ENCODE peak calls at places on chromosomes 1 and 21, in nine cellular contexts. One of them, this sample, is unnamed.

GRCh38 chr1:178653091-178653490 is 72.0 kb upstream of the RALGPS2 start:
- DNase-seq in GM10248: no peak
- DNase-seq in activated T-cell treated with anti-CD3 and anti-CD28 coated beads, Interleukin-2, amount 50 U/mL, for 24 hours: no peak
- DNase-seq in ACHN: peak; percentile 5
- DNase-seq in mammary epithelial cell: peak; percentile 70
- DNase-seq in KG1: no peak
- DNase-seq in cardiac muscle cell: no peak
- DNase-seq in activated CD4-positive, alpha-beta T cell treated with anti-CD3 and anti-CD28 coated beads, Interleukin-2, amount 10 ng/mL, durations not matched to agents 7 days and 5 days: no peak
- DNase-seq in stimulated activated CD8-positive, alpha-beta memory T cell treated with anti-CD3 and anti-CD28 coated beads, Interleukin-4, amount 100 ng/mL, for 4 hours: no peak
- DNase-seq in this sample: peak; percentile 91

GRCh38 chr1:37143818-37144217 is 109.5 kb upstream of the GRIK3 start:
- DNase-seq in KG1: no peak
- DNase-seq in cardiac muscle cell: peak; percentile 55
- DNase-seq in GM10248: no peak
- DNase-seq in activated T-cell treated with anti-CD3 and anti-CD28 coated beads, Interleukin-2, amount 50 U/mL, for 24 hours: no peak
- DNase-seq in stimulated activated CD8-positive, alpha-beta memory T cell treated with anti-CD3 and anti-CD28 coated beads, Interleukin-4, amount 100 ng/mL, for 4 hours: no peak
- DNase-seq in ACHN: no peak
- DNase-seq in mammary epithelial cell: no peak
- DNase-seq in activated CD4-positive, alpha-beta T cell treated with anti-CD3 and anti-CD28 coated beads, Interleukin-2, amount 10 ng/mL, durations not matched to agents 7 days and 5 days: no peak
- DNase-seq in this sample: no peak

GRCh38 chr1:152029144-152029936 is 7.5 kb downstream of the S100A11 start:
- DNase-seq in activated T-cell treated with anti-CD3 and anti-CD28 coated beads, Interleukin-2, amount 50 U/mL, for 24 hours: no peak
- DNase-seq in activated CD4-positive, alpha-beta T cell treated with anti-CD3 and anti-CD28 coated beads, Interleukin-2, amount 10 ng/mL, durations not matched to agents 7 days and 5 days: no peak
- DNase-seq in KG1: no peak
- DNase-seq in ACHN: peak; percentile 14
- DNase-seq in GM10248: no peak
- DNase-seq in stimulated activated CD8-positive, alpha-beta memory T cell treated with anti-CD3 and anti-CD28 coated beads, Interleukin-4, amount 100 ng/mL, for 4 hours: no peak
- DNase-seq in cardiac muscle cell: no peak
- DNase-seq in mammary epithelial cell: peak; percentile 77
- DNase-seq in this sample: peak; percentile 68

GRCh38 chr1:173529106-173529505 is 52.0 kb downstream of the PRDX6 start:
- DNase-seq in GM10248: no peak
- DNase-seq in ACHN: no peak
- DNase-seq in cardiac muscle cell: peak; percentile 35
- DNase-seq in activated T-cell treated with anti-CD3 and anti-CD28 coated beads, Interleukin-2, amount 50 U/mL, for 24 hours: no peak
- DNase-seq in activated CD4-positive, alpha-beta T cell treated with anti-CD3 and anti-CD28 coated beads, Interleukin-2, amount 10 ng/mL, durations not matched to agents 7 days and 5 days: no peak
- DNase-seq in stimulated activated CD8-positive, alpha-beta memory T cell treated with anti-CD3 and anti-CD28 coated beads, Interleukin-4, amount 100 ng/mL, for 4 hours: no peak
- DNase-seq in KG1: no peak
- DNase-seq in mammary epithelial cell: no peak
- DNase-seq in this sample: no peak

GRCh38 chr1:30425046-30425445 is 298.3 kb downstream of the MATN1 start:
- DNase-seq in cardiac muscle cell: no peak
- DNase-seq in mammary epithelial cell: peak; percentile 21
- DNase-seq in activated T-cell treated with anti-CD3 and anti-CD28 coated beads, Interleukin-2, amount 50 U/mL, for 24 hours: no peak
- DNase-seq in GM10248: no peak
- DNase-seq in ACHN: no peak
- DNase-seq in KG1: no peak
- DNase-seq in activated CD4-positive, alpha-beta T cell treated with anti-CD3 and anti-CD28 coated beads, Interleukin-2, amount 10 ng/mL, durations not matched to agents 7 days and 5 days: no peak
- DNase-seq in stimulated activated CD8-positive, alpha-beta memory T cell treated with anti-CD3 and anti-CD28 coated beads, Interleukin-4, amount 100 ng/mL, for 4 hours: no peak
- DNase-seq in this sample: peak; percentile 44

GRCh38 chr1:198157847-198158765 is 1.3 kb downstream of the NEK7 start:
- DNase-seq in GM10248: peak; percentile 12
- DNase-seq in KG1: peak; percentile 80
- DNase-seq in mammary epithelial cell: peak; percentile 37
- DNase-seq in activated CD4-positive, alpha-beta T cell treated with anti-CD3 and anti-CD28 coated beads, Interleukin-2, amount 10 ng/mL, durations not matched to agents 7 days and 5 days: peak; percentile 37
- DNase-seq in stimulated activated CD8-positive, alpha-beta memory T cell treated with anti-CD3 and anti-CD28 coated beads, Interleukin-4, amount 100 ng/mL, for 4 hours: no peak
- DNase-seq in cardiac muscle cell: no peak
- DNase-seq in activated T-cell treated with anti-CD3 and anti-CD28 coated beads, Interleukin-2, amount 50 U/mL, for 24 hours: no peak
- DNase-seq in ACHN: peak; percentile 46
- DNase-seq in this sample: peak; percentile 25

GRCh38 chr21:45834026-45834715 is 147.4 kb upstream of the COL6A1 start:
- DNase-seq in activated T-cell treated with anti-CD3 and anti-CD28 coated beads, Interleukin-2, amount 50 U/mL, for 24 hours: peak; percentile 14
- DNase-seq in ACHN: no peak
- DNase-seq in activated CD4-positive, alpha-beta T cell treated with anti-CD3 and anti-CD28 coated beads, Interleukin-2, amount 10 ng/mL, durations not matched to agents 7 days and 5 days: no peak
- DNase-seq in cardiac muscle cell: no peak
- DNase-seq in stimulated activated CD8-positive, alpha-beta memory T cell treated with anti-CD3 and anti-CD28 coated beads, Interleukin-4, amount 100 ng/mL, for 4 hours: no peak
- DNase-seq in mammary epithelial cell: no peak
- DNase-seq in KG1: no peak
- DNase-seq in GM10248: no peak
- DNase-seq in this sample: no peak

GRCh38 chr1:172727956-172728603 is 69.2 kb downstream of the FASLG start:
- DNase-seq in ACHN: peak; percentile 66
- DNase-seq in activated T-cell treated with anti-CD3 and anti-CD28 coated beads, Interleukin-2, amount 50 U/mL, for 24 hours: peak; percentile 55
- DNase-seq in GM10248: peak; percentile 26
- DNase-seq in cardiac muscle cell: no peak
- DNase-seq in stimulated activated CD8-positive, alpha-beta memory T cell treated with anti-CD3 and anti-CD28 coated beads, Interleukin-4, amount 100 ng/mL, for 4 hours: no peak
- DNase-seq in activated CD4-positive, alpha-beta T cell treated with anti-CD3 and anti-CD28 coated beads, Interleukin-2, amount 10 ng/mL, durations not matched to agents 7 days and 5 days: peak; percentile 57
- DNase-seq in KG1: peak; percentile 19
- DNase-seq in mammary epithelial cell: peak; percentile 39
- DNase-seq in this sample: peak; percentile 32

GRCh38 chr21:38802050-38803026 is 3.4 kb upstream of the ETS2 start:
- DNase-seq in stimulated activated CD8-positive, alpha-beta memory T cell treated with anti-CD3 and anti-CD28 coated beads, Interleukin-4, amount 100 ng/mL, for 4 hours: no peak
- DNase-seq in mammary epithelial cell: no peak
- DNase-seq in activated CD4-positive, alpha-beta T cell treated with anti-CD3 and anti-CD28 coated beads, Interleukin-2, amount 10 ng/mL, durations not matched to agents 7 days and 5 days: no peak
- DNase-seq in cardiac muscle cell: no peak
- DNase-seq in KG1: no peak
- DNase-seq in activated T-cell treated with anti-CD3 and anti-CD28 coated beads, Interleukin-2, amount 50 U/mL, for 24 hours: no peak
- DNase-seq in ACHN: no peak
- DNase-seq in GM10248: no peak
- DNase-seq in this sample: peak; percentile 97

GRCh38 chr1:63924600-63924999 is 150.8 kb downstream of the ROR1 start:
- DNase-seq in activated T-cell treated with anti-CD3 and anti-CD28 coated beads, Interleukin-2, amount 50 U/mL, for 24 hours: no peak
- DNase-seq in KG1: no peak
- DNase-seq in GM10248: no peak
- DNase-seq in activated CD4-positive, alpha-beta T cell treated with anti-CD3 and anti-CD28 coated beads, Interleukin-2, amount 10 ng/mL, durations not matched to agents 7 days and 5 days: no peak
- DNase-seq in ACHN: no peak
- DNase-seq in stimulated activated CD8-positive, alpha-beta memory T cell treated with anti-CD3 and anti-CD28 coated beads, Interleukin-4, amount 100 ng/mL, for 4 hours: no peak
- DNase-seq in mammary epithelial cell: no peak
- DNase-seq in cardiac muscle cell: no peak
- DNase-seq in this sample: no peak

GRCh38 chr1:105386489-105386888 is 1636.8 kb downstream of the AMY1C start:
- DNase-seq in activated T-cell treated with anti-CD3 and anti-CD28 coated beads, Interleukin-2, amount 50 U/mL, for 24 hours: no peak
- DNase-seq in mammary epithelial cell: no peak
- DNase-seq in GM10248: no peak
- DNase-seq in ACHN: no peak
- DNase-seq in KG1: no peak
- DNase-seq in stimulated activated CD8-positive, alpha-beta memory T cell treated with anti-CD3 and anti-CD28 coated beads, Interleukin-4, amount 100 ng/mL, for 4 hours: no peak
- DNase-seq in activated CD4-positive, alpha-beta T cell treated with anti-CD3 and anti-CD28 coated beads, Interleukin-2, amount 10 ng/mL, durations not matched to agents 7 days and 5 days: no peak
- DNase-seq in cardiac muscle cell: peak; percentile 64
- DNase-seq in this sample: no peak

GRCh38 chr1:224300346-224300745 is 29.6 kb downstream of the NVL start:
- DNase-seq in KG1: no peak
- DNase-seq in cardiac muscle cell: no peak
- DNase-seq in activated CD4-positive, alpha-beta T cell treated with anti-CD3 and anti-CD28 coated beads, Interleukin-2, amount 10 ng/mL, durations not matched to agents 7 days and 5 days: no peak
- DNase-seq in GM10248: no peak
- DNase-seq in mammary epithelial cell: peak; percentile 82
- DNase-seq in activated T-cell treated with anti-CD3 and anti-CD28 coated beads, Interleukin-2, amount 50 U/mL, for 24 hours: no peak
- DNase-seq in ACHN: peak; percentile 80
- DNase-seq in stimulated activated CD8-positive, alpha-beta memory T cell treated with anti-CD3 and anti-CD28 coated beads, Interleukin-4, amount 100 ng/mL, for 4 hours: no peak
- DNase-seq in this sample: peak; percentile 89

GRCh38 chr1:8571200-8571984 is 246.0 kb downstream of the RERE start:
- DNase-seq in mammary epithelial cell: peak; percentile 24
- DNase-seq in cardiac muscle cell: peak; percentile 45
- DNase-seq in stimulated activated CD8-positive, alpha-beta memory T cell treated with anti-CD3 and anti-CD28 coated beads, Interleukin-4, amount 100 ng/mL, for 4 hours: no peak
- DNase-seq in GM10248: no peak
- DNase-seq in activated CD4-positive, alpha-beta T cell treated with anti-CD3 and anti-CD28 coated beads, Interleukin-2, amount 10 ng/mL, durations not matched to agents 7 days and 5 days: no peak
- DNase-seq in ACHN: peak; percentile 22
- DNase-seq in KG1: no peak
- DNase-seq in activated T-cell treated with anti-CD3 and anti-CD28 coated beads, Interleukin-2, amount 50 U/mL, for 24 hours: no peak
- DNase-seq in this sample: peak; percentile 71

GRCh38 chr1:41874903-41875411 is 43.8 kb downstream of the HIVEP3 start:
- DNase-seq in mammary epithelial cell: no peak
- DNase-seq in GM10248: no peak
- DNase-seq in ACHN: no peak
- DNase-seq in stimulated activated CD8-positive, alpha-beta memory T cell treated with anti-CD3 and anti-CD28 coated beads, Interleukin-4, amount 100 ng/mL, for 4 hours: no peak
- DNase-seq in activated T-cell treated with anti-CD3 and anti-CD28 coated beads, Interleukin-2, amount 50 U/mL, for 24 hours: no peak
- DNase-seq in KG1: no peak
- DNase-seq in cardiac muscle cell: peak; percentile 37
- DNase-seq in activated CD4-positive, alpha-beta T cell treated with anti-CD3 and anti-CD28 coated beads, Interleukin-2, amount 10 ng/mL, durations not matched to agents 7 days and 5 days: no peak
- DNase-seq in this sample: no peak

GRCh38 chr1:71298633-71299032 is 217.8 kb upstream of the ZRANB2 start:
- DNase-seq in ACHN: no peak
- DNase-seq in cardiac muscle cell: no peak
- DNase-seq in GM10248: no peak
- DNase-seq in activated T-cell treated with anti-CD3 and anti-CD28 coated beads, Interleukin-2, amount 50 U/mL, for 24 hours: no peak
- DNase-seq in KG1: no peak
- DNase-seq in stimulated activated CD8-positive, alpha-beta memory T cell treated with anti-CD3 and anti-CD28 coated beads, Interleukin-4, amount 100 ng/mL, for 4 hours: no peak
- DNase-seq in mammary epithelial cell: peak; percentile 21
- DNase-seq in activated CD4-positive, alpha-beta T cell treated with anti-CD3 and anti-CD28 coated beads, Interleukin-2, amount 10 ng/mL, durations not matched to agents 7 days and 5 days: no peak
- DNase-seq in this sample: peak; percentile 59

GRCh38 chr1:204726478-204726877 is 40.9 kb upstream of the LRRN2 start:
- DNase-seq in cardiac muscle cell: no peak
- DNase-seq in ACHN: peak; percentile 96
- DNase-seq in activated T-cell treated with anti-CD3 and anti-CD28 coated beads, Interleukin-2, amount 50 U/mL, for 24 hours: no peak
- DNase-seq in activated CD4-positive, alpha-beta T cell treated with anti-CD3 and anti-CD28 coated beads, Interleukin-2, amount 10 ng/mL, durations not matched to agents 7 days and 5 days: no peak
- DNase-seq in GM10248: no peak
- DNase-seq in mammary epithelial cell: peak; percentile 56
- DNase-seq in stimulated activated CD8-positive, alpha-beta memory T cell treated with anti-CD3 and anti-CD28 coated beads, Interleukin-4, amount 100 ng/mL, for 4 hours: no peak
- DNase-seq in KG1: no peak
- DNase-seq in this sample: peak; percentile 84

GRCh38 chr1:51190996-51191395 is 45.1 kb upstream of the RNF11 start:
- DNase-seq in ACHN: no peak
- DNase-seq in GM10248: no peak
- DNase-seq in activated T-cell treated with anti-CD3 and anti-CD28 coated beads, Interleukin-2, amount 50 U/mL, for 24 hours: no peak
- DNase-seq in stimulated activated CD8-positive, alpha-beta memory T cell treated with anti-CD3 and anti-CD28 coated beads, Interleukin-4, amount 100 ng/mL, for 4 hours: no peak
- DNase-seq in activated CD4-positive, alpha-beta T cell treated with anti-CD3 and anti-CD28 coated beads, Interleukin-2, amount 10 ng/mL, durations not matched to agents 7 days and 5 days: no peak
- DNase-seq in cardiac muscle cell: no peak
- DNase-seq in KG1: no peak
- DNase-seq in mammary epithelial cell: no peak
- DNase-seq in this sample: no peak

GRCh38 chr1:215082532-215083407 is at the start of gene KCNK2:
- DNase-seq in activated CD4-positive, alpha-beta T cell treated with anti-CD3 and anti-CD28 coated beads, Interleukin-2, amount 10 ng/mL, durations not matched to agents 7 days and 5 days: no peak
- DNase-seq in KG1: no peak
- DNase-seq in stimulated activated CD8-positive, alpha-beta memory T cell treated with anti-CD3 and anti-CD28 coated beads, Interleukin-4, amount 100 ng/mL, for 4 hours: no peak
- DNase-seq in GM10248: peak; percentile 16
- DNase-seq in cardiac muscle cell: peak; percentile 37
- DNase-seq in activated T-cell treated with anti-CD3 and anti-CD28 coated beads, Interleukin-2, amount 50 U/mL, for 24 hours: no peak
- DNase-seq in mammary epithelial cell: no peak
- DNase-seq in ACHN: peak; percentile 25
- DNase-seq in this sample: no peak

GRCh38 chr21:30164796-30165195 is 1.8 kb downstream of the CLDN17 start:
- DNase-seq in GM10248: no peak
- DNase-seq in ACHN: no peak
- DNase-seq in stimulated activated CD8-positive, alpha-beta memory T cell treated with anti-CD3 and anti-CD28 coated beads, Interleukin-4, amount 100 ng/mL, for 4 hours: no peak
- DNase-seq in mammary epithelial cell: peak; percentile 78
- DNase-seq in KG1: no peak
- DNase-seq in activated CD4-positive, alpha-beta T cell treated with anti-CD3 and anti-CD28 coated beads, Interleukin-2, amount 10 ng/mL, durations not matched to agents 7 days and 5 days: no peak
- DNase-seq in cardiac muscle cell: no peak
- DNase-seq in activated T-cell treated with anti-CD3 and anti-CD28 coated beads, Interleukin-2, amount 50 U/mL, for 24 hours: no peak
- DNase-seq in this sample: peak; percentile 96

GRCh38 chr1:19981507-19982312 is 2.3 kb upstream of the PLA2G2A start:
- DNase-seq in KG1: no peak
- DNase-seq in activated T-cell treated with anti-CD3 and anti-CD28 coated beads, Interleukin-2, amount 50 U/mL, for 24 hours: no peak
- DNase-seq in stimulated activated CD8-positive, alpha-beta memory T cell treated with anti-CD3 and anti-CD28 coated beads, Interleukin-4, amount 100 ng/mL, for 4 hours: no peak
- DNase-seq in mammary epithelial cell: no peak
- DNase-seq in ACHN: no peak
- DNase-seq in GM10248: peak; percentile 0
- DNase-seq in activated CD4-positive, alpha-beta T cell treated with anti-CD3 and anti-CD28 coated beads, Interleukin-2, amount 10 ng/mL, durations not matched to agents 7 days and 5 days: no peak
- DNase-seq in cardiac muscle cell: no peak
- DNase-seq in this sample: no peak

GRCh38 chr1:1619917-1620361 is 4.6 kb downstream of the MIB2 start:
- DNase-seq in stimulated activated CD8-positive, alpha-beta memory T cell treated with anti-CD3 and anti-CD28 coated beads, Interleukin-4, amount 100 ng/mL, for 4 hours: no peak
- DNase-seq in cardiac muscle cell: no peak
- DNase-seq in KG1: no peak
- DNase-seq in ACHN: no peak
- DNase-seq in activated CD4-positive, alpha-beta T cell treated with anti-CD3 and anti-CD28 coated beads, Interleukin-2, amount 10 ng/mL, durations not matched to agents 7 days and 5 days: no peak
- DNase-seq in GM10248: no peak
- DNase-seq in mammary epithelial cell: no peak
- DNase-seq in activated T-cell treated with anti-CD3 and anti-CD28 coated beads, Interleukin-2, amount 50 U/mL, for 24 hours: no peak
- DNase-seq in this sample: no peak

GRCh38 chr1:242556276-242556675 is 31.8 kb upstream of the PLD5 start:
- DNase-seq in activated T-cell treated with anti-CD3 and anti-CD28 coated beads, Interleukin-2, amount 50 U/mL, for 24 hours: no peak
- DNase-seq in ACHN: no peak
- DNase-seq in GM10248: no peak
- DNase-seq in KG1: no peak
- DNase-seq in cardiac muscle cell: no peak
- DNase-seq in activated CD4-positive, alpha-beta T cell treated with anti-CD3 and anti-CD28 coated beads, Interleukin-2, amount 10 ng/mL, durations not matched to agents 7 days and 5 days: no peak
- DNase-seq in mammary epithelial cell: peak; percentile 66
- DNase-seq in stimulated activated CD8-positive, alpha-beta memory T cell treated with anti-CD3 and anti-CD28 coated beads, Interleukin-4, amount 100 ng/mL, for 4 hours: no peak
- DNase-seq in this sample: peak; percentile 4

GRCh38 chr1:50973875-50974617 is 4.0 kb downstream of the CDKN2C start:
- DNase-seq in ACHN: peak; percentile 47
- DNase-seq in cardiac muscle cell: no peak
- DNase-seq in stimulated activated CD8-positive, alpha-beta memory T cell treated with anti-CD3 and anti-CD28 coated beads, Interleukin-4, amount 100 ng/mL, for 4 hours: no peak
- DNase-seq in activated CD4-positive, alpha-beta T cell treated with anti-CD3 and anti-CD28 coated beads, Interleukin-2, amount 10 ng/mL, durations not matched to agents 7 days and 5 days: no peak
- DNase-seq in GM10248: no peak
- DNase-seq in KG1: no peak
- DNase-seq in mammary epithelial cell: no peak
- DNase-seq in activated T-cell treated with anti-CD3 and anti-CD28 coated beads, Interleukin-2, amount 50 U/mL, for 24 hours: no peak
- DNase-seq in this sample: no peak

GRCh38 chr1:96116707-96117106 is 604.9 kb upstream of the PTBP2 start:
- DNase-seq in ACHN: no peak
- DNase-seq in activated CD4-positive, alpha-beta T cell treated with anti-CD3 and anti-CD28 coated beads, Interleukin-2, amount 10 ng/mL, durations not matched to agents 7 days and 5 days: no peak
- DNase-seq in cardiac muscle cell: no peak
- DNase-seq in mammary epithelial cell: no peak
- DNase-seq in GM10248: no peak
- DNase-seq in KG1: no peak
- DNase-seq in stimulated activated CD8-positive, alpha-beta memory T cell treated with anti-CD3 and anti-CD28 coated beads, Interleukin-4, amount 100 ng/mL, for 4 hours: no peak
- DNase-seq in activated T-cell treated with anti-CD3 and anti-CD28 coated beads, Interleukin-2, amount 50 U/mL, for 24 hours: no peak
- DNase-seq in this sample: no peak

GRCh38 chr1:183144752-183145151 is 41.3 kb upstream of the LAMC2 start:
- DNase-seq in activated T-cell treated with anti-CD3 and anti-CD28 coated beads, Interleukin-2, amount 50 U/mL, for 24 hours: no peak
- DNase-seq in KG1: no peak
- DNase-seq in activated CD4-positive, alpha-beta T cell treated with anti-CD3 and anti-CD28 coated beads, Interleukin-2, amount 10 ng/mL, durations not matched to agents 7 days and 5 days: no peak
- DNase-seq in GM10248: no peak
- DNase-seq in mammary epithelial cell: no peak
- DNase-seq in stimulated activated CD8-positive, alpha-beta memory T cell treated with anti-CD3 and anti-CD28 coated beads, Interleukin-4, amount 100 ng/mL, for 4 hours: no peak
- DNase-seq in cardiac muscle cell: no peak
- DNase-seq in ACHN: no peak
- DNase-seq in this sample: no peak

GRCh38 chr1:231985624-231986023 is 359.0 kb downstream of the DISC1 start:
- DNase-seq in KG1: no peak
- DNase-seq in ACHN: no peak
- DNase-seq in activated T-cell treated with anti-CD3 and anti-CD28 coated beads, Interleukin-2, amount 50 U/mL, for 24 hours: no peak
- DNase-seq in cardiac muscle cell: no peak
- DNase-seq in GM10248: no peak
- DNase-seq in stimulated activated CD8-positive, alpha-beta memory T cell treated with anti-CD3 and anti-CD28 coated beads, Interleukin-4, amount 100 ng/mL, for 4 hours: no peak
- DNase-seq in mammary epithelial cell: no peak
- DNase-seq in activated CD4-positive, alpha-beta T cell treated with anti-CD3 and anti-CD28 coated beads, Interleukin-2, amount 10 ng/mL, durations not matched to agents 7 days and 5 days: no peak
- DNase-seq in this sample: no peak

GRCh38 chr21:44049182-44049581 is 37.1 kb downstream of the TRAPPC10 start:
- DNase-seq in stimulated activated CD8-positive, alpha-beta memory T cell treated with anti-CD3 and anti-CD28 coated beads, Interleukin-4, amount 100 ng/mL, for 4 hours: no peak
- DNase-seq in ACHN: no peak
- DNase-seq in cardiac muscle cell: no peak
- DNase-seq in activated CD4-positive, alpha-beta T cell treated with anti-CD3 and anti-CD28 coated beads, Interleukin-2, amount 10 ng/mL, durations not matched to agents 7 days and 5 days: no peak
- DNase-seq in KG1: no peak
- DNase-seq in mammary epithelial cell: no peak
- DNase-seq in activated T-cell treated with anti-CD3 and anti-CD28 coated beads, Interleukin-2, amount 50 U/mL, for 24 hours: no peak
- DNase-seq in GM10248: no peak
- DNase-seq in this sample: no peak

GRCh38 chr1:24112381-24113169 is 640 bp upstream of the MYOM3 start:
- DNase-seq in KG1: peak; percentile 34
- DNase-seq in activated T-cell treated with anti-CD3 and anti-CD28 coated beads, Interleukin-2, amount 50 U/mL, for 24 hours: peak; percentile 62
- DNase-seq in cardiac muscle cell: peak; percentile 69
- DNase-seq in ACHN: peak; percentile 67
- DNase-seq in mammary epithelial cell: peak; percentile 77
- DNase-seq in stimulated activated CD8-positive, alpha-beta memory T cell treated with anti-CD3 and anti-CD28 coated beads, Interleukin-4, amount 100 ng/mL, for 4 hours: peak; percentile 6
- DNase-seq in GM10248: peak; percentile 76
- DNase-seq in activated CD4-positive, alpha-beta T cell treated with anti-CD3 and anti-CD28 coated beads, Interleukin-2, amount 10 ng/mL, durations not matched to agents 7 days and 5 days: peak; percentile 74
- DNase-seq in this sample: peak; percentile 68

GRCh38 chr1:197799271-197799670 is 24.0 kb upstream of the DENND1B start:
- DNase-seq in GM10248: no peak
- DNase-seq in stimulated activated CD8-positive, alpha-beta memory T cell treated with anti-CD3 and anti-CD28 coated beads, Interleukin-4, amount 100 ng/mL, for 4 hours: no peak
- DNase-seq in ACHN: peak; percentile 52
- DNase-seq in cardiac muscle cell: no peak
- DNase-seq in KG1: no peak
- DNase-seq in mammary epithelial cell: peak; percentile 47
- DNase-seq in activated T-cell treated with anti-CD3 and anti-CD28 coated beads, Interleukin-2, amount 50 U/mL, for 24 hours: no peak
- DNase-seq in activated CD4-positive, alpha-beta T cell treated with anti-CD3 and anti-CD28 coated beads, Interleukin-2, amount 10 ng/mL, durations not matched to agents 7 days and 5 days: no peak
- DNase-seq in this sample: peak; percentile 69

GRCh38 chr1:186212574-186213224 is 162.4 kb downstream of the TPR start:
- DNase-seq in activated T-cell treated with anti-CD3 and anti-CD28 coated beads, Interleukin-2, amount 50 U/mL, for 24 hours: no peak
- DNase-seq in mammary epithelial cell: peak; percentile 74
- DNase-seq in activated CD4-positive, alpha-beta T cell treated with anti-CD3 and anti-CD28 coated beads, Interleukin-2, amount 10 ng/mL, durations not matched to agents 7 days and 5 days: peak; percentile 47
- DNase-seq in cardiac muscle cell: peak; percentile 86
- DNase-seq in stimulated activated CD8-positive, alpha-beta memory T cell treated with anti-CD3 and anti-CD28 coated beads, Interleukin-4, amount 100 ng/mL, for 4 hours: no peak
- DNase-seq in KG1: no peak
- DNase-seq in GM10248: peak; percentile 52
- DNase-seq in ACHN: peak; percentile 83
- DNase-seq in this sample: peak; percentile 86

GRCh38 chr1:235648407-235648907 is 1.1 kb downstream of the GNG4 start:
- DNase-seq in activated T-cell treated with anti-CD3 and anti-CD28 coated beads, Interleukin-2, amount 50 U/mL, for 24 hours: no peak
- DNase-seq in GM10248: no peak
- DNase-seq in activated CD4-positive, alpha-beta T cell treated with anti-CD3 and anti-CD28 coated beads, Interleukin-2, amount 10 ng/mL, durations not matched to agents 7 days and 5 days: no peak
- DNase-seq in stimulated activated CD8-positive, alpha-beta memory T cell treated with anti-CD3 and anti-CD28 coated beads, Interleukin-4, amount 100 ng/mL, for 4 hours: no peak
- DNase-seq in ACHN: peak; percentile 9
- DNase-seq in KG1: no peak
- DNase-seq in mammary epithelial cell: no peak
- DNase-seq in cardiac muscle cell: peak; percentile 70
- DNase-seq in this sample: no peak

This sample was measured in bronchial epithelial cell.